ENCODE peak calls at places on chromosome 1, in seven cellular contexts. One of them, this sample, is unnamed.

GRCh38 chr1:40662864-40663263 is 2.6 kb downstream of the RIMS3 start:
- DNase-seq in astrocyte of the spinal cord: peak
- DNase-seq in NCI-H345: no peak
- DNase-seq in fibroblast of mammary gland: no peak
- DNase-seq in G401: peak
- DNase-seq in epithelial cell of prostate: peak
- DNase-seq in CD4-positive, CD25-positive, alpha-beta regulatory T cell: no peak
- DNase-seq in this sample: no peak

GRCh38 chr1:42142894-42143675 is 10.1 kb upstream of the GUCA2B start:
- DNase-seq in astrocyte of the spinal cord: no peak
- DNase-seq in NCI-H345: peak
- DNase-seq in fibroblast of mammary gland: peak
- DNase-seq in G401: no peak
- DNase-seq in epithelial cell of prostate: peak
- DNase-seq in CD4-positive, CD25-positive, alpha-beta regulatory T cell: peak
- DNase-seq in this sample: peak

GRCh38 chr1:230773396-230774033 is 26.3 kb downstream of the CAPN9 start:
- DNase-seq in astrocyte of the spinal cord: no peak
- DNase-seq in NCI-H345: no peak
- DNase-seq in fibroblast of mammary gland: no peak
- DNase-seq in G401: no peak
- DNase-seq in epithelial cell of prostate: no peak
- DNase-seq in CD4-positive, CD25-positive, alpha-beta regulatory T cell: no peak
- DNase-seq in this sample: no peak

GRCh38 chr1:197149340-197149739 is 2.9 kb upstream of the ASPM start:
- DNase-seq in astrocyte of the spinal cord: no peak
- DNase-seq in NCI-H345: no peak
- DNase-seq in fibroblast of mammary gland: no peak
- DNase-seq in G401: no peak
- DNase-seq in epithelial cell of prostate: no peak
- DNase-seq in CD4-positive, CD25-positive, alpha-beta regulatory T cell: no peak
- DNase-seq in this sample: no peak

GRCh38 chr1:4175566-4176405 is 275.7 kb upstream of the C1orf174 start:
- DNase-seq in astrocyte of the spinal cord: no peak
- DNase-seq in NCI-H345: no peak
- DNase-seq in fibroblast of mammary gland: no peak
- DNase-seq in G401: no peak
- DNase-seq in epithelial cell of prostate: no peak
- DNase-seq in CD4-positive, CD25-positive, alpha-beta regulatory T cell: no peak
- DNase-seq in this sample: no peak

GRCh38 chr1:36383240-36383639 is 2.5 kb downstream of the STK40 start:
- DNase-seq in astrocyte of the spinal cord: no peak
- DNase-seq in NCI-H345: no peak
- DNase-seq in fibroblast of mammary gland: no peak
- DNase-seq in G401: peak
- DNase-seq in epithelial cell of prostate: no peak
- DNase-seq in CD4-positive, CD25-positive, alpha-beta regulatory T cell: no peak
- DNase-seq in this sample: no peak

GRCh38 chr1:204475651-204476432 is 18.8 kb downstream of the PIK3C2B start:
- DNase-seq in astrocyte of the spinal cord: no peak
- DNase-seq in NCI-H345: no peak
- DNase-seq in fibroblast of mammary gland: no peak
- DNase-seq in G401: no peak
- DNase-seq in epithelial cell of prostate: no peak
- DNase-seq in CD4-positive, CD25-positive, alpha-beta regulatory T cell: no peak
- DNase-seq in this sample: no peak

GRCh38 chr1:37795340-37796110 is 1.9 kb downstream of the MANEAL start:
- DNase-seq in astrocyte of the spinal cord: peak
- DNase-seq in NCI-H345: no peak
- DNase-seq in fibroblast of mammary gland: peak
- DNase-seq in G401: no peak
- DNase-seq in epithelial cell of prostate: no peak
- DNase-seq in CD4-positive, CD25-positive, alpha-beta regulatory T cell: peak
- DNase-seq in this sample: peak